ENCODE peak calls at places on chromosomes 2 and 18, in ten cellular contexts. B is activated T-helper 1 cell treated with Interleukin-2 at 50 U/mL for 16 hours; Y is AG08396; V is right lobe of liver; O is T-cell; F is ELF-1; S is head of caudate nucleus; I is colonic mucosa; L is T-helper 1 cell; T is CD4-positive, alpha-beta memory T cell. J is an unnamed sample.
A peak's percentile ranks its signal among the peaks of the same experiment; 100 is the strongest.

GRCh38 chr2:235774153-235774552 is 280.3 kb downstream of the AGAP1 start:
- DNase-seq in Y (no peak), O (no peak), S (no peak), F (no peak), T (no peak), I (no peak), V (no peak), B (no peak), L (no peak), J (no peak)

GRCh38 chr2:171846894-171847293 is 47.1 kb downstream of the SLC25A12 start:
- DNase-seq in S (no peak), O (no peak), L (no peak), V (no peak), I (no peak), T (no peak), B (no peak), F (no peak), Y (no peak), J (no peak)

GRCh38 chr2:98829586-98830270 is 98.8 kb upstream of the MGAT4A start:
- DNase-seq in I (no peak), V (no peak), O (no peak), Y (no peak), L (no peak), B (no peak), F (no peak), T (no peak), S (no peak), J (no peak)

GRCh38 chr18:36348971-36349417 is 51.5 kb downstream of the FHOD3 start:
- DNase-seq in L (no peak), I (no peak), S (no peak), Y (no peak), O (no peak), B (no peak), F (no peak), V (no peak), T (no peak), J (no peak)

GRCh38 chr2:4454907-4455306 is 751.5 kb downstream of the DCDC2C start:
- DNase-seq in S (no peak), T (no peak), B (no peak), V (no peak), Y (no peak), F (no peak), L (no peak), O (no peak), I (no peak), J (no peak)

GRCh38 chr2:63882395-63883130 is 40.9 kb downstream of the UGP2 start:
- DNase-seq in T (no peak), L (no peak), V (no peak), B (no peak), S (no peak), O (no peak), I (no peak), F (no peak), Y (no peak), J (no peak)

GRCh38 chr2:37554157-37554515 is 117.3 kb downstream of the CDC42EP3 start:
- DNase-seq in I (no peak), Y (no peak), T (no peak), L (no peak), F (no peak), B (no peak), V (no peak), S (no peak), O (no peak), J (no peak)

GRCh38 chr2:39845460-39846146 is 66.5 kb upstream of the THUMPD2 start:
- DNase-seq in F (no peak), S (no peak), L (no peak), B (no peak), I (no peak), O (no peak), T (no peak), Y (no peak), V (no peak), J (no peak)

GRCh38 chr2:10278763-10279471 is 23.8 kb upstream of the HPCAL1 start:
- DNase-seq in V (no peak), L (peak; percentile 1), O (no peak), S (no peak), F (no peak), I (no peak), Y (no peak), T (no peak), B (no peak), J (no peak)

GRCh38 chr2:181715033-181715630 is 34.8 kb upstream of the NEUROD1 start:
- DNase-seq in B (peak; percentile 26), O (peak; percentile 49), V (peak; percentile 64), Y (peak; percentile 50), I (peak; percentile 74), L (peak; percentile 55), F (peak; percentile 56), S (peak; percentile 48), T (peak; percentile 51), J (peak; percentile 26)

GRCh38 chr2:36797324-36798070 is 101.0 kb downstream of the VIT start:
- DNase-seq in B (no peak), S (no peak), I (no peak), V (no peak), O (no peak), Y (no peak), T (no peak), L (no peak), F (no peak), J (no peak)

GRCh38 chr2:8413589-8414135 is 268.2 kb upstream of the ID2 start:
- DNase-seq in I (peak; percentile 74), V (peak; percentile 88), T (no peak), F (no peak), B (no peak), Y (no peak), L (no peak), S (no peak), O (no peak), J (no peak)

GRCh38 chr18:23250893-23251656 is 115.8 kb downstream of the CABLES1 start:
- DNase-seq in O (no peak), Y (no peak), L (no peak), V (no peak), B (no peak), T (no peak), F (no peak), S (no peak), I (no peak), J (no peak)

GRCh38 chr2:45982096-45982495 is 315.1 kb upstream of the EPAS1 start:
- DNase-seq in S (no peak), O (no peak), V (no peak), I (no peak), L (no peak), Y (no peak), F (no peak), B (no peak), T (no peak), J (no peak)

GRCh38 chr18:43247944-43248343 is 29.3 kb downstream of the SYT4 start:
- DNase-seq in I (no peak), O (no peak), S (no peak), F (no peak), B (no peak), V (no peak), Y (no peak), L (no peak), T (no peak), J (no peak)

GRCh38 chr2:227479865-227480475 is 8.0 kb downstream of the AGFG1 start:
- DNase-seq in B (no peak), V (no peak), L (no peak), S (no peak), Y (peak; percentile 28), I (no peak), O (no peak), F (no peak), T (no peak), J (no peak)

GRCh38 chr2:96091711-96092579 is 24.4 kb downstream of the ADRA2B start:
- DNase-seq in B (no peak), T (no peak), L (no peak), I (peak; percentile 67), O (no peak), F (peak; percentile 72), Y (no peak), V (no peak), S (peak; percentile 26), J (no peak)

GRCh38 chr18:64037812-64038414 is 68.0 kb downstream of the SERPINB8 start:
- DNase-seq in S (no peak), L (no peak), V (no peak), B (no peak), Y (peak; percentile 32), T (no peak), F (peak; percentile 30), I (no peak), O (no peak), J (no peak)

GRCh38 chr2:36949845-36950244 is 16.5 kb downstream of the STRN start:
- DNase-seq in B (no peak), S (no peak), L (no peak), V (no peak), Y (no peak), T (no peak), O (no peak), F (no peak), I (no peak), J (no peak)

GRCh38 chr18:41096504-41096903 is 858.5 kb upstream of the PIK3C3 start:
- DNase-seq in O (no peak), B (no peak), V (no peak), F (no peak), T (no peak), L (no peak), I (no peak), Y (peak; percentile 1), S (no peak), J (no peak)

GRCh38 chr2:136015688-136016087 is 30.3 kb upstream of the DARS1 start:
- DNase-seq in Y (no peak), O (no peak), F (no peak), T (no peak), S (no peak), B (no peak), L (no peak), I (no peak), V (no peak), J (no peak)

GRCh38 chr18:79869591-79870368 is 72.0 kb downstream of the KCNG2 start:
- DNase-seq in F (no peak), O (no peak), I (no peak), L (no peak), S (no peak), B (no peak), T (no peak), Y (no peak), V (no peak), J (no peak)

GRCh38 chr2:218569038-218569431 is 396 bp downstream of the CNOT9 start:
- DNase-seq in I (peak; percentile 45), S (no peak), O (peak; percentile 39), Y (peak; percentile 55), B (peak; percentile 29), L (peak; percentile 52), V (peak; percentile 55), F (peak; percentile 78), T (peak; percentile 49), J (no peak)

GRCh38 chr2:182666674-182667320 is 49.3 kb upstream of the DNAJC10 start:
- DNase-seq in S (no peak), B (no peak), T (peak; percentile 18), I (no peak), F (no peak), Y (peak; percentile 13), O (no peak), L (no peak), V (no peak), J (no peak)

GRCh38 chr2:120820885-120821279 is 85.2 kb downstream of the GLI2 start:
- DNase-seq in O (no peak), T (no peak), V (no peak), F (no peak), Y (peak; percentile 59), S (no peak), L (no peak), I (no peak), B (no peak), J (no peak)

GRCh38 chr2:163753721-163754120 is 17.9 kb upstream of the FIGN start:
- DNase-seq in T (no peak), Y (no peak), L (no peak), B (no peak), V (no peak), S (no peak), O (no peak), I (no peak), F (no peak), J (no peak)

GRCh38 chr2:94762600-94762999 is 108.6 kb upstream of the TEKT4 start:
- DNase-seq in T (no peak), I (no peak), V (no peak), Y (no peak), O (no peak), S (no peak), L (no peak), B (no peak), F (peak; percentile 67), J (no peak)

GRCh38 chr2:105919826-105920225 is 175.1 kb downstream of the NCK2 start:
- DNase-seq in V (no peak), Y (peak; percentile 32), F (peak; percentile 38), S (no peak), O (peak; percentile 39), B (peak; percentile 27), I (peak; percentile 45), L (peak; percentile 32), T (peak; percentile 46), J (no peak)

J was measured in activated B cell treated with CpG ODN at 0.5 μM for 24 hours.